ENCODE peak calls at places on chromosomes 12 and 14, in five cellular contexts. B, P, V, Z and M are unnamed samples.

GRCh38 chr12:7935773-7936581 is at the start of gene SLC2A3:
- DNase-seq in P (peak; percentile 20), Z (no peak), V (peak; percentile 25), B (peak; percentile 59), M (peak; percentile 72)

GRCh38 chr12:38886064-38886463 is 19.3 kb downstream of the CPNE8 start:
- DNase-seq in Z (peak; percentile 59), P (peak; percentile 45), V (no peak), B (no peak), M (no peak)

GRCh38 chr14:81766597-81766996 is 232.9 kb upstream of the SEL1L start:
- DNase-seq in B (no peak), Z (no peak), V (no peak), P (no peak), M (no peak)

GRCh38 chr12:10716704-10717315 is 6.3 kb downstream of the YBX3 start:
- DNase-seq in V (peak; percentile 79), P (peak; percentile 78), B (no peak), Z (peak; percentile 65), M (no peak)

GRCh38 chr12:27682534-27682933 is 13.7 kb upstream of the REP15 start:
- DNase-seq in V (no peak), B (no peak), Z (no peak), P (no peak), M (no peak)

GRCh38 chr12:12877789-12878455 is 13.4 kb upstream of the GPRC5A start:
- DNase-seq in B (no peak), P (no peak), V (no peak), Z (no peak), M (no peak)

GRCh38 chr14:103880334-103880985 is 33.1 kb upstream of the PPP1R13B start:
- DNase-seq in V (peak; percentile 84), Z (peak; percentile 81), B (no peak), P (peak; percentile 88), M (peak; percentile 11)

GRCh38 chr12:19288603-19289244 is 150.6 kb upstream of the AEBP2 start:
- DNase-seq in V (no peak), B (no peak), Z (no peak), P (no peak), M (no peak)

GRCh38 chr14:93938766-93939303 is 11.7 kb downstream of the FAM181A start:
- DNase-seq in Z (no peak), B (no peak), P (no peak), V (no peak), M (no peak)

GRCh38 chr12:51171884-51172514 is 936 bp downstream of the TFCP2 start:
- DNase-seq in B (no peak), V (no peak), P (peak; percentile 18), Z (no peak), M (no peak)

GRCh38 chr12:65696227-65696626 is 128.1 kb upstream of the HMGA2 start:
- DNase-seq in P (no peak), Z (no peak), B (no peak), V (no peak), M (no peak)

GRCh38 chr14:100880271-100881101 is 23.0 kb downstream of the RTL1 start:
- DNase-seq in Z (peak; percentile 55), P (no peak), B (no peak), V (no peak), M (no peak)

GRCh38 chr12:22527999-22528398 is 16.3 kb downstream of the C2CD5 start:
- DNase-seq in Z (no peak), P (no peak), B (no peak), V (no peak), M (no peak)

GRCh38 chr12:104320627-104321024 is 17.1 kb downstream of the EID3 start:
- DNase-seq in V (no peak), B (no peak), P (no peak), Z (no peak), M (no peak)

GRCh38 chr12:57430117-57430930 is 519 bp downstream of the R3HDM2 start:
- DNase-seq in B (peak; percentile 32), P (no peak), Z (peak; percentile 77), V (peak; percentile 58), M (no peak)

GRCh38 chr14:91839754-91840153 is 27.6 kb downstream of the TC2N start:
- DNase-seq in B (no peak), V (no peak), Z (no peak), P (no peak), M (no peak)

GRCh38 chr14:93035917-93036651 is 79.6 kb downstream of the ITPK1 start:
- DNase-seq in V (peak; percentile 79), P (no peak), B (peak; percentile 20), Z (no peak), M (no peak)

GRCh38 chr12:120640840-120641833 is 711 bp downstream of the CABP1 start:
- DNase-seq in Z (peak; percentile 84), B (peak; percentile 43), V (peak; percentile 22), P (peak; percentile 64), M (peak; percentile 26)

GRCh38 chr12:93191956-93192355 is 185.8 kb upstream of the NUDT4 start:
- DNase-seq in B (no peak), Z (no peak), P (no peak), V (no peak), M (no peak)

GRCh38 chr12:60616400-60616799 is 1020.6 kb downstream of the SLC16A7 start:
- DNase-seq in V (no peak), P (no peak), Z (no peak), B (no peak), M (no peak)

GRCh38 chr14:58629273-58629672 is 8.5 kb upstream of the DACT1 start:
- DNase-seq in Z (no peak), P (no peak), B (no peak), V (no peak), M (no peak)

GRCh38 chr12:9745191-9745590 is 12.3 kb upstream of the CLECL1 start:
- DNase-seq in Z (no peak), V (no peak), B (no peak), P (no peak), M (no peak)

GRCh38 chr12:47747596-47748506 is 10.8 kb downstream of the RAPGEF3 start:
- DNase-seq in Z (no peak), P (no peak), V (no peak), B (no peak), M (no peak)

GRCh38 chr14:32254952-32255679 is 52.0 kb upstream of the RNU6-8 start:
- DNase-seq in P (peak; percentile 70), Z (peak; percentile 63), B (peak; percentile 8), V (peak; percentile 72), M (peak; percentile 50)

GRCh38 chr12:79559591-79559990 is 131.2 kb downstream of the PAWR start:
- DNase-seq in P (no peak), B (no peak), V (no peak), Z (no peak), M (no peak)

GRCh38 chr12:79560165-79560889 is 130.4 kb downstream of the PAWR start:
- DNase-seq in B (no peak), V (no peak), P (no peak), Z (no peak), M (no peak)

GRCh38 chr12:79561401-79562132 is 129.2 kb downstream of the PAWR start:
- DNase-seq in V (no peak), B (no peak), Z (no peak), P (no peak), M (no peak)

GRCh38 chr12:79566452-79566851 is 124.3 kb downstream of the PAWR start:
- DNase-seq in P (no peak), V (no peak), B (no peak), Z (no peak), M (no peak)

GRCh38 chr12:79563021-79563739 is 127.6 kb downstream of the PAWR start:
- DNase-seq in B (no peak), P (no peak), V (no peak), Z (no peak), M (no peak)
- H3K9me3 ChIP-seq in B (no peaks in the 10 kb centered on the region), P (no peaks in the 10 kb centered on the region), V (no peaks in the 10 kb centered on the region), Z (no peaks in the 10 kb centered on the region), M (no peaks in the 10 kb centered on the region)

GRCh38 chr14:106396999-106397398 is 870.6 kb downstream of the TMEM121 start:
- DNase-seq in B (no peak), Z (no peak), P (no peak), V (no peak), M (no peak)
- H3K9me3 ChIP-seq in B (no peaks in the 10 kb centered on the region), Z (no peaks in the 10 kb centered on the region), P (no peaks in the 10 kb centered on the region), V (no peaks in the 10 kb centered on the region), M (no peaks in the 10 kb centered on the region)

DNA sequence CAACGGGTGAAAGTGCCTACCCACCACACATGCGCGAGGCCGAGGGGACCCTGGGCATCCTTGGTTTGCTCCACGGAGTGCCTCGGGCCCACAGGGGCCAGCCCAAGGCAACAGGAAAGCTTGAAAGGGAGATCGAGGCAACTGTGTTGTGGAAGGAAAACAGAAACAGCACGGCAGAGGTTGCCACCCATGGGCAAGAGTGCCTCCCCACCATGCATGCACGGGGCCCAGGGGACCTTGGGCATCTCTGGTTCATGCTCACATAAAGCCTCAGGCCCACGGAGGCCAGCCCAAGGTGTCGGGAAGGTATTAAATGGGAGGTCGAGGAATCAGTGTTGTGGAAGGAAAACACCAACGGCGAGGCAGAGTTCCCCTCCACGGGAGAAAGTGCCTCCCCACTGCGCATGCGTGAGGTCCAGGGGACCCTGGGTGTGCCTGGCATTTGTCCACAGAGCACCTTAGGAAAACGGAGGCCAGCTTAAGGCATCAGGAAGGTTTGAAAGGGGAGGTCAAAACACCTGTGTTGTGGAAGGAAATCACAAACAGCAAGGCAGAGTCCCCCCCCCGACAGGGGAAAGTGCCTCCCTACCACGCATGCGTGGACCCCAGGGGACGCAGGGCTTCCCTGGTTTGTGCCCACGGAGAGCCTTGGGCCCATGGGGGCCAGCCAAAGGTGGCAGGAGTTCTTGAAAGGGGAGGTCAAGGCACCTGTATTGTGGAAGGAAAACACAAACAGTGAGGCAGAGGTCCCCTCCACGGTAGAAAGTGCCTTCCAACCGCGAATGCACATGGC is 367.3 kb downstream of the ALG10 start:
- DNase-seq in B (no peak), V (no peak), Z (peak; percentile 34), P (no peak), M (no peak)
- H3K9me3 ChIP-seq in B (no peaks in the 10 kb centered on the region), V (no peaks in the 10 kb centered on the region), Z (no peaks in the 10 kb centered on the region), P (peaks cover 2% of the 10 kb centered on the region), M (peaks cover 38% of the 10 kb centered on the region)

GRCh38 chr14:61766136-61766535 is 3.9 kb downstream of the SNAPC1 start:
- DNase-seq in B (no peak), Z (no peak), P (no peak), V (no peak), M (no peak)
- H3K9me3 ChIP-seq in B (no peaks in the 10 kb centered on the region), Z (no peaks in the 10 kb centered on the region), P (no peaks in the 10 kb centered on the region), V (no peaks in the 10 kb centered on the region), M (no peaks in the 10 kb centered on the region)

DNA sequence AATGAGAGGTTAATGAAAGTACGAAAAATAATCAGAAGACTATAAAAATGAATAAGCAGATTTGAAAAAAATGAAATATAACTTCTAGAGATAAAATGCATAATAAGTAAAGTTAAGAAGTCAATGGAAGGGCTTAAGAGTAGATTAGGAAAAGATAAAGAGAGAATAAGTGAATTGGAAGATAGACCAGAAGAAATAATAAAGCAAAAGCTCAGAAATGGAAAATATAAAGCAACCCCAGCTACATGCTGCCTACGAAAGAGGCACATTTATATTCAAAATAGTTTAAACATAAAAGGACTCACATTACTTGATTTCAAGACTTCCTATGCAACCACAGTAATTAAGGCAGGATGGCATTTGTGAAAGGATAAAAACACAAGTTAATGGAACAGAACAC is 19.9 kb downstream of the ZNF605 start:
- DNase-seq in Z (no peak), B (no peak), V (no peak), P (no peak), M (no peak)
- H3K9me3 ChIP-seq in Z (no peaks in the 10 kb centered on the region), B (peaks cover 18% of the 10 kb centered on the region), V (peaks cover 38% of the 10 kb centered on the region), P (no peaks in the 10 kb centered on the region), M (peaks cover 65% of the 10 kb centered on the region)

GRCh38 chr14:19902409-19902808 is 18.0 kb upstream of the OR4K5 start:
- DNase-seq in P (no peak), Z (no peak), B (no peak), V (no peak), M (no peak)
- H3K9me3 ChIP-seq in P (no peaks in the 10 kb centered on the region), Z (no peaks in the 10 kb centered on the region), B (no peaks in the 10 kb centered on the region), V (no peaks in the 10 kb centered on the region), M (peaks cover 4% of the 10 kb centered on the region)

GRCh38 chr14:40232302-40232701 is 800.1 kb upstream of the FBXO33 start:
- DNase-seq in B (no peak), V (no peak), Z (no peak), P (no peak), M (no peak)
- H3K9me3 ChIP-seq in B (no peaks in the 10 kb centered on the region), V (no peaks in the 10 kb centered on the region), Z (no peaks in the 10 kb centered on the region), P (no peaks in the 10 kb centered on the region), M (peaks cover 6% of the 10 kb centered on the region)